ENCODE peak calls at places on chromosomes 13 and 19, in seven cellular contexts. P is skeletal muscle cell, Q is HS-5, V is AG04450, I is GF-D8, B is tibial nerve, G is GM12865. C is an unnamed sample.

GRCh38 chr19:14031719-14032480 is at the start of gene IL27RA:
- DNase-seq in I (peak), V (no peak), Q (peak), P (no peak), G (peak), B (peak), C (peak)

GRCh38 chr13:57409121-57409520 is 222.4 kb upstream of the PCDH17 start:
- DNase-seq in V (no peak), B (no peak), G (no peak), I (no peak), P (no peak), Q (no peak), C (no peak)

GRCh38 chr19:17107546-17108452 is 32.2 kb downstream of the MYO9B start:
- DNase-seq in G (peak), P (peak), Q (peak), I (no peak), B (peak), V (peak), C (peak)

GRCh38 chr13:43911871-43912270 is 32.2 kb downstream of the LACC1 start:
- DNase-seq in B (no peak), Q (no peak), P (no peak), I (no peak), V (no peak), G (no peak), C (no peak)

GRCh38 chr13:25844559-25845434 is 207.0 kb downstream of the SHISA2 start:
- DNase-seq in P (no peak), Q (no peak), G (no peak), B (no peak), V (no peak), I (no peak), C (no peak)

GRCh38 chr19:3129112-3129511 is 6.7 kb upstream of the GNA15 start:
- DNase-seq in V (peak), I (peak), P (peak), B (peak), G (peak), Q (peak), C (peak)

GRCh38 chr19:17797397-17798201 is 2.7 kb downstream of the B3GNT3 start:
- DNase-seq in V (no peak), I (no peak), B (no peak), P (no peak), Q (peak), G (no peak), C (no peak)

GRCh38 chr19:31506102-31506501 is 156.9 kb upstream of the TSHZ3 start:
- DNase-seq in Q (no peak), B (no peak), G (no peak), P (no peak), I (no peak), V (no peak), C (no peak)

GRCh38 chr13:48253849-48254248 is 20.8 kb downstream of the ITM2B start:
- DNase-seq in P (no peak), G (no peak), I (no peak), V (no peak), Q (no peak), B (no peak), C (no peak)

GRCh38 chr19:2702170-2703076 is at the start of gene GNG7:
- DNase-seq in G (peak), I (peak), V (no peak), Q (no peak), B (peak), P (peak), C (peak)

GRCh38 chr19:10854350-10855089 is 6.3 kb downstream of the C19orf38 start:
- DNase-seq in P (no peak), Q (no peak), G (no peak), I (no peak), B (no peak), V (no peak), C (no peak)

GRCh38 chr19:45455707-45456499 is 11.9 kb upstream of the FOSB start:
- DNase-seq in I (peak), B (peak), V (peak), Q (peak), P (peak), G (peak), C (no peak)

GRCh38 chr13:110581489-110582185 is 20.1 kb upstream of the RAB20 start:
- DNase-seq in B (no peak), V (no peak), I (no peak), Q (no peak), G (no peak), P (no peak), C (no peak)